ENCODE peak calls at places on chromosomes 11 and 22, in five cellular contexts. I is mammary epithelial cell, E is A549, N is transverse colon, L is thoracic aorta. Y is an unnamed sample.

GRCh38 chr11:96014234-96014633 is 90.3 kb upstream of the MTMR2 start:
- DNase-seq in I (peak; percentile 61), E (peak; percentile 6), N (no peak), L (no peak), Y (no peak)

GRCh38 chr22:49977578-49977977 is 17.0 kb downstream of the PIM3 start:
- DNase-seq in I (no peak), E (no peak), N (no peak), L (peak; percentile 1), Y (no peak)

GRCh38 chr22:38257170-38257569 is 15.6 kb downstream of the TMEM184B start:
- DNase-seq in I (no peak), E (no peak), N (no peak), L (no peak), Y (no peak)

GRCh38 chr11:117020287-117020686 is 77.9 kb downstream of the SIK3 start:
- DNase-seq in I (no peak), E (no peak), N (peak; percentile 30), L (no peak), Y (no peak)

GRCh38 chr22:31082606-31083376 is 1.7 kb downstream of the SMTN start:
- DNase-seq in I (peak; percentile 62), E (peak; percentile 76), N (peak; percentile 89), L (no peak), Y (peak; percentile 79)

GRCh38 chr11:2664331-2664730 is 35.5 kb downstream of the KCNQ1OT1 start:
- DNase-seq in I (no peak), E (no peak), N (no peak), L (no peak), Y (no peak)

GRCh38 chr11:103633819-103634590 is 402.4 kb upstream of the DDI1 start:
- DNase-seq in I (no peak), E (no peak), N (no peak), L (no peak), Y (no peak)

GRCh38 chr11:97702948-97703347 is 1313.1 kb downstream of the JRKL start:
- DNase-seq in I (no peak), E (no peak), N (no peak), L (no peak), Y (no peak)

GRCh38 chr11:113862430-113862829 is 12.9 kb downstream of the USP28 start:
- DNase-seq in I (peak; percentile 15), E (peak; percentile 8), N (no peak), L (no peak), Y (no peak)

GRCh38 chr11:3609416-3610265 is 32.2 kb downstream of the ART5 start:
- DNase-seq in I (peak; percentile 23), E (peak; percentile 47), N (no peak), L (no peak), Y (no peak)

GRCh38 chr11:126477526-126478275 is 122.2 kb downstream of the ST3GAL4 start:
- DNase-seq in I (no peak), E (no peak), N (no peak), L (no peak), Y (no peak)

GRCh38 chr11:120381401-120381800 is 45.2 kb downstream of the ARHGEF12 start:
- DNase-seq in I (no peak), E (no peak), N (no peak), L (no peak), Y (no peak)

GRCh38 chr22:31085493-31085824 is 4.3 kb downstream of the SMTN start:
- DNase-seq in I (peak; percentile 62), E (no peak), N (peak; percentile 45), L (no peak), Y (peak; percentile 50)

GRCh38 chr11:63670077-63670737 is 969 bp downstream of the ATL3 start:
- DNase-seq in I (peak; percentile 32), E (no peak), N (no peak), L (no peak), Y (no peak)

GRCh38 chr22:49119551-49119952 is 708.1 kb downstream of the BRD1 start:
- DNase-seq in I (no peak), E (no peak), N (no peak), L (peak; percentile 34), Y (peak; percentile 26)

GRCh38 chr22:47289316-47289985 is 527.0 kb downstream of the TBC1D22A start:
- DNase-seq in I (no peak), E (no peak), N (no peak), L (no peak), Y (no peak)

GRCh38 chr11:12182650-12183511 is 72.5 kb downstream of the MICAL2 start:
- DNase-seq in I (peak; percentile 90), E (peak; percentile 64), N (no peak), L (no peak), Y (peak; percentile 61)

GRCh38 chr11:13963169-13963948 is 836 bp downstream of the SPON1 start:
- DNase-seq in I (no peak), E (no peak), N (peak; percentile 31), L (no peak), Y (peak; percentile 22)

GRCh38 chr11:82978422-82979099 is 77.0 kb downstream of the DDIAS start:
- DNase-seq in I (peak; percentile 89), E (no peak), N (no peak), L (no peak), Y (no peak)

GRCh38 chr11:117096140-117096972 is 1.9 kb downstream of the SIK3 start:
- DNase-seq in I (no peak), E (no peak), N (peak; percentile 52), L (no peak), Y (no peak)

GRCh38 chr22:35186492-35186891 is 70.8 kb upstream of the HMGXB4 start:
- DNase-seq in I (no peak), E (no peak), N (no peak), L (no peak), Y (no peak)

GRCh38 chr11:65013130-65013691 is 749 bp upstream of the ARL2 start:
- DNase-seq in I (no peak), E (peak; percentile 94), N (peak; percentile 96), L (peak; percentile 81), Y (no peak)

GRCh38 chr22:38238519-38239051 is 34.2 kb downstream of the TMEM184B start:
- DNase-seq in I (no peak), E (no peak), N (no peak), L (no peak), Y (no peak)

DNA sequence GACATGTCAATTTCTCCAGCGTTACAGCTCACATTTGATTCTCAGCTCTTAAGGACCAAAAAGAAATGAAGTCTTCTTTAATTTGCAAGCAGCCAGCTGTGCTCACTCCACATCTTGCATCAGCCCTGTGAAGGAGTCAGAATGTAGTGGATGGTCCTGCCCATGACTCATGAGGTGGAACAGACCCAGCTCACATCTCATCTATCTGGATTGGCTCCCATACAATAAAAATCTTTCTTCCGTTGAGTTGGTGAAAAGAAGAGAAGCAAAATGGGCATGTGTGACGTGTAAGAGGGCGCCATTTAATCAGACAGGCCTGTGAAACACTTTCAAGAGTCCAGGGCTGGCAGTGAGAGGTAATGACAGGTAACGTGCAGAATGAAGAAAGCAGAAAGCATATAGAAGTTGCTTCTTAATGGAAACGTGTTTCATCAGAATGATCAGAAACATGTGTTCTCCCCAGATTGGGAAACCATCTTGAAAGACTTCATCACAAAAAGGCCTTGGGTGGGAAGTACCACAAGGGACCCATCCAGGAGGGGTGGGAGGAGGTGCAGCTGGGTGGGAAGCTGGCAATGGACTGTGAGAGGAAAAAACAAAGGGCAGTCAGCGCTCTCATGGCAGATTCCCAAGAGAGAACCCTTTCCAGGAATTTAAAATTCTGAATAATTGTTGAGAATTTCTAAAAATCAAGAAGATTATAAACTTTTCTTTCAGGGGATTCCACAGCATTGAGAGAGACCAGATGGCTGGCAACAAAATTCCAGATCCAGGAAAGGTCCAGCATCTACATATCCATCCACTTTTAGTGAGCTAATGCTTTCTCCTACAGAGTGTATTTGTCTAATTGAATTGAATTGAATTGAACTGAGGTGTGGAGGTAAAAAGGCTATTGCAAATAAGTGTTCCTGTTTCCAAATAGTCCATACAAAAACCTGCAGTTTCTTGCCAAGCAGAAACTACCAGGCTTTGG is 57.0 kb downstream of the ETS1 start:
- DNase-seq in I (peak; percentile 82), E (no peak), N (peak; percentile 44), L (peak; percentile 51), Y (no peak)
- H3K4me3 ChIP-seq in I (no peak overlapping the region), E (no peak overlapping the region), N (no peak overlapping the region), L (no peak overlapping the region), Y (no peak overlapping the region)

DNA sequence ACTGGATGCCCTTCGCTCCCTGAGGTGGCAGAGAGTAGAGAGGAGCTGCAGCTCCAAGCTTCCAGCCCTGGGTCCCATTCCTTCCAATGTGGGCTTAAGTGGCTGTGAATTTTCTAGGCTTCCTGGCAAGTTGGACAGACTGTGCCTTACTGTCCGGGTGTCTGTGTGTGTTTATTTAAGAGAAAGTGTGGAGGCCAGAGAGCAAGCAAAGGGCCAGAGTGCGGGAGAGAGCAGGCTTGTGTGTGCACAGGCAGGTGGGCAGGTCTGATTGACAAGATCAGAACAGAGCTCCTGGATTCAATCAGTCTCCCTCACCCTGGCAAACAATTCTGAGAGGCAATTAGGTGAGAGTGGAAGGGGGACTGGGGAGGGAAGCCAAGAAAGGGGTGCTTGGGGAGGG is 347.0 kb downstream of the CADM1 start:
- DNase-seq in I (no peak), E (no peak), N (no peak), L (no peak), Y (no peak)
- H3K4me3 ChIP-seq in I (no peak overlapping the region), E (no peak overlapping the region), N (no peak overlapping the region), L (no peak overlapping the region), Y (no peak overlapping the region)

DNA sequence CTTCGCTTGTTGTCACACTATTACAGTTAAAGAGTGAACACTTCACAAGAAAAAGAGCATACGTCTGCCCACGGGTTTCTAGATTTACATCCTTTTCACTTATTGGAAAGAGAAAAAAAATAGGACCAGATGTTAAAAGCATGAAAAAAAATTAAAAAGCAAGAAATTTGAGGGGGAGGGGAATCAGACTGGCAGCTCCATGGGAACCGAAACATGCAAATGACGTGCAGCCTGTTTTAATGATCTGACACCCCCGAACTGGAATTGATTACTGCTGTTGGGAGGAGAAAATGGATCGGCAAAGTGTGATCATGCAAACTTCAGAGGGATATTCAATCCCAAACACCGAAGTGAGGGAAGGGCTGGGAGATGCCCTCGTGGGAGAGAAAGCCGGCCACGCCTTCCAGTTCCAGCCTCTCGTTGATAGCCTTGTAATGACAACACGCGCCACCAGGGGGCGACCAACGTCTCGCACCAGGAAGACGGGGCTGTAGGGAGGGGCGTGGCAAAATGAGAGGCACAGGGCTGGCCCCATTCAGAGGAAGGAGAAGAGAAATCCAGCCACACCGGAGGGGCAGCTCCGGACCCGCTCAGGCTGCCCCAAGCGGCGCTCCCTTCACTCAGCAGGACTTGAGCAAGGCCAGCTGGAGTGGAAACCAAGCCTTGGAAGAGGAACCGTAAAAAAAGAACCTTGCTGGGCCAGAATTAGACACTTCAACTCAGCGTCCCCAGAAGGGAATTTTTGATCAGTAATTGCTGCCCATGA is 53.8 kb upstream of the SYT13 start:
- DNase-seq in I (peak; percentile 68), E (peak; percentile 95), N (peak; percentile 96), L (peak; percentile 95), Y (peak; percentile 95)
- H3K4me3 ChIP-seq in I (no peak overlapping the region), E (peak overlapping the region; percentile 32), N (no peak overlapping the region), L (peak overlapping the region; percentile 42), Y (peak overlapping the region; percentile 46)

GRCh38 chr22:45575173-45575572 is 72.5 kb downstream of the FBLN1 start:
- DNase-seq in I (no peak), E (no peak), N (no peak), L (no peak), Y (no peak)
- H3K4me3 ChIP-seq in I (no peak overlapping the region), E (no peak overlapping the region), N (no peak overlapping the region), L (no peak overlapping the region), Y (no peak overlapping the region)

DNA sequence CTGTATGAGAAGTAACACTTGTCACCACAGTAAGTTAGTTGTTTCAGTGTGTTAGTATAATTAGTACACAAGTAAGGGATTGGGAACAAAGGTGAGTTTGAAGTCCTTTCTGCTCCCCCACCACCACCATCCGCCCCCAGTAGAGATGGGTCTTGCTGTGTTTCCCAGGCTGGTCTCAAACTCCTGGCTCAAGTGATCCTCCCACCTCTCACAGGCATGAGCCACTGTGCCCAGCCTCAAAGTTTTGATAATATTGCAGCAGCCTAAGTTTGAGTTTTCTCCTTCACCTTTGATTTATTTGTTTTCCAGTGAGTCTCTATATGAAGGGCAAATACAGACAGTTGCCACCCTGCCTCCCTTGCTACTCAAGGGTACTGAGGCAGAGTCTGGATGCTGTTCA is 23.7 kb upstream of the GRK2 start:
- DNase-seq in I (no peak), E (no peak), N (no peak), L (no peak), Y (no peak)
- H3K4me3 ChIP-seq in I (no peak overlapping the region), E (no peak overlapping the region), N (no peak overlapping the region), L (peak overlapping the region; percentile 84), Y (peak overlapping the region; percentile 78)

Y was measured in left ventricle myocardium inferior.